ENCODE peak calls at places on chromosome 7, in four cellular contexts. One of them, this sample, is unnamed.

GRCh38 chr7:115099906-115100305 is 178.0 kb downstream of the MDFIC start:
- DNase-seq in CD8-positive, alpha-beta T cell: no peak
- DNase-seq in hepatocyte: peak
- DNase-seq in foreskin fibroblast: peak
- DNase-seq in this sample: no peak

GRCh38 chr7:31811650-31812461 is 124.8 kb downstream of the PPP1R17 start:
- DNase-seq in foreskin fibroblast: peak
- DNase-seq in CD8-positive, alpha-beta T cell: no peak
- DNase-seq in hepatocyte: no peak
- DNase-seq in this sample: no peak

GRCh38 chr7:114047889-114048288 is 129.1 kb upstream of the PPP1R3A start:
- DNase-seq in foreskin fibroblast: peak
- DNase-seq in CD8-positive, alpha-beta T cell: no peak
- DNase-seq in hepatocyte: peak
- DNase-seq in this sample: no peak

GRCh38 chr7:124765401-124766352 is at the start of gene GPR37:
- DNase-seq in hepatocyte: peak
- DNase-seq in foreskin fibroblast: peak
- DNase-seq in CD8-positive, alpha-beta T cell: no peak
- DNase-seq in this sample: peak

GRCh38 chr7:125670926-125671572 is 741.4 kb upstream of the POT1 start:
- DNase-seq in hepatocyte: peak
- DNase-seq in foreskin fibroblast: no peak
- DNase-seq in CD8-positive, alpha-beta T cell: no peak
- DNase-seq in this sample: no peak

GRCh38 chr7:91424372-91424771 is 160.1 kb downstream of the FZD1 start:
- DNase-seq in hepatocyte: no peak
- DNase-seq in CD8-positive, alpha-beta T cell: no peak
- DNase-seq in foreskin fibroblast: no peak
- DNase-seq in this sample: no peak

GRCh38 chr7:74400420-74401136 is 53.1 kb upstream of the GTF2IRD1 start:
- DNase-seq in foreskin fibroblast: no peak
- DNase-seq in hepatocyte: no peak
- DNase-seq in CD8-positive, alpha-beta T cell: no peak
- DNase-seq in this sample: no peak

GRCh38 chr7:128104109-128104742 is 73.0 kb upstream of the LRRC4 start:
- DNase-seq in hepatocyte: no peak
- DNase-seq in foreskin fibroblast: no peak
- DNase-seq in CD8-positive, alpha-beta T cell: no peak
- DNase-seq in this sample: no peak

GRCh38 chr7:7761974-7762769 is 43.8 kb upstream of the RPA3 start:
- DNase-seq in hepatocyte: peak
- DNase-seq in CD8-positive, alpha-beta T cell: no peak
- DNase-seq in foreskin fibroblast: peak
- DNase-seq in this sample: no peak

GRCh38 chr7:71131256-71131752 is 640 bp upstream of the GALNT17 start:
- DNase-seq in CD8-positive, alpha-beta T cell: no peak
- DNase-seq in hepatocyte: peak
- DNase-seq in foreskin fibroblast: no peak
- DNase-seq in this sample: peak

GRCh38 chr7:115135769-115136410 is 214.0 kb downstream of the MDFIC start:
- DNase-seq in CD8-positive, alpha-beta T cell: no peak
- DNase-seq in hepatocyte: no peak
- DNase-seq in foreskin fibroblast: no peak
- DNase-seq in this sample: no peak

GRCh38 chr7:85828654-85829053 is 641.8 kb upstream of the SEMA3D start:
- DNase-seq in foreskin fibroblast: no peak
- DNase-seq in CD8-positive, alpha-beta T cell: no peak
- DNase-seq in hepatocyte: no peak
- DNase-seq in this sample: no peak

GRCh38 chr7:91850455-91850854 is 30.0 kb downstream of the MTERF1 start:
- DNase-seq in hepatocyte: no peak
- DNase-seq in foreskin fibroblast: no peak
- DNase-seq in CD8-positive, alpha-beta T cell: no peak
- DNase-seq in this sample: no peak

GRCh38 chr7:153476166-153476565 is 576.0 kb upstream of the DPP6 start:
- DNase-seq in CD8-positive, alpha-beta T cell: no peak
- DNase-seq in foreskin fibroblast: no peak
- DNase-seq in hepatocyte: no peak
- DNase-seq in this sample: no peak

GRCh38 chr7:104816537-104816936 is 197.5 kb upstream of the KMT2E start:
- DNase-seq in CD8-positive, alpha-beta T cell: no peak
- DNase-seq in hepatocyte: no peak
- DNase-seq in foreskin fibroblast: no peak
- DNase-seq in this sample: no peak

GRCh38 chr7:75776295-75776971 is 4.4 kb upstream of the CCL26 start:
- DNase-seq in hepatocyte: no peak
- DNase-seq in CD8-positive, alpha-beta T cell: peak
- DNase-seq in foreskin fibroblast: peak
- DNase-seq in this sample: no peak

GRCh38 chr7:94109556-94109955 is 105.4 kb upstream of the BET1 start:
- DNase-seq in foreskin fibroblast: no peak
- DNase-seq in CD8-positive, alpha-beta T cell: peak
- DNase-seq in hepatocyte: no peak
- DNase-seq in this sample: no peak

GRCh38 chr7:75937958-75938786 is 23.2 kb downstream of the POR start:
- DNase-seq in CD8-positive, alpha-beta T cell: no peak
- DNase-seq in foreskin fibroblast: peak
- DNase-seq in hepatocyte: peak
- DNase-seq in this sample: no peak

GRCh38 chr7:148142660-148143248 is 447.8 kb upstream of the C7orf33 start:
- DNase-seq in CD8-positive, alpha-beta T cell: no peak
- DNase-seq in foreskin fibroblast: peak
- DNase-seq in hepatocyte: peak
- DNase-seq in this sample: peak
- TF ChIP-seq CTCF in CD8-positive, alpha-beta T cell: no peak
- TF ChIP-seq CTCF in foreskin fibroblast: peak
- TF ChIP-seq CTCF in hepatocyte: peak
- TF ChIP-seq CTCF in this sample: peak

DNA sequence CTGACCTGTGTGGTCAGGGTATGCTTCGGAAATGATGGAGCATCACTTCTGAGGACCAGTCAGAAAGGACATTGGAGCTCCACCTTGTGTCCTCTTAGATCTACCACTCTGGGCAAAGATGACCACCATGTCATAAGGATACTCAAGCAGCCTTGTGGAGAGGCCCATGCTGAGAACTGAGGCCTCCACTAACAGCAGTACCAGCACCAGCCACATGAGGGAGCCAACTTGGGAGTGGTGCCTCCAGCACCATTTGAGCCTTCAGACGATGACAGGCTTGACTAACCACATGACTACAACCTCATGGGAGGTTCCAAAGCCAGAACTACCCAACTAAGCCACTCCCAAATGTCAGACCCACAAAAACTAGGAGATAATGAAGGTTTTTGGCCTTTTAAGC is 116.0 kb downstream of the NPTX2 start:
- DNase-seq in foreskin fibroblast: peak
- DNase-seq in CD8-positive, alpha-beta T cell: no peak
- DNase-seq in hepatocyte: peak
- DNase-seq in this sample: no peak
- TF ChIP-seq CTCF in foreskin fibroblast: peak
- TF ChIP-seq CTCF in CD8-positive, alpha-beta T cell: no peak
- TF ChIP-seq CTCF in hepatocyte: peak
- TF ChIP-seq CTCF in this sample: peak

GRCh38 chr7:100148559-100149328 is at the start of gene LAMTOR4:
- DNase-seq in hepatocyte: peak
- DNase-seq in foreskin fibroblast: peak
- DNase-seq in CD8-positive, alpha-beta T cell: peak
- DNase-seq in this sample: peak
- TF ChIP-seq CTCF in hepatocyte: no peak
- TF ChIP-seq CTCF in foreskin fibroblast: no peak
- TF ChIP-seq CTCF in CD8-positive, alpha-beta T cell: no peak
- TF ChIP-seq CTCF in this sample: peak

GRCh38 chr7:28748934-28749584 is 209.1 kb downstream of the TRIL start:
- DNase-seq in CD8-positive, alpha-beta T cell: peak
- DNase-seq in foreskin fibroblast: peak
- DNase-seq in hepatocyte: peak
- DNase-seq in this sample: no peak
- TF ChIP-seq CTCF in CD8-positive, alpha-beta T cell: no peak
- TF ChIP-seq CTCF in foreskin fibroblast: no peak
- TF ChIP-seq CTCF in hepatocyte: no peak
- TF ChIP-seq CTCF in this sample: no peak

DNA sequence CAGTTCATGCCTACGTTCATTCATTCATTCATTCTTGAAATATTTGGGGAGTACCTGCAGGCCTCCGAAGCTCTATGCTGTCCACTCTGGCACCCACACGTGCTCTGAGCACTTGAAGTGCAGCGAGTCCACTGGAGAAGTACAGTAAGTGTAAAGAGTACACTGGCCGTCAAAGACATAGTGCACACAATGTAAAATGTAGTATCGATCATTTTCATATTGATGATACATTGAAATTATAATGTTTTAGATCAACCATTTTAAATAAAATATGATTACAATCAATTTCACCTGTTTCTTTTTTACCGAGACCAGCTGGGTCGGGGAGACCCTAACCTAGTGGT is 37.0 kb upstream of the PURB start:
- DNase-seq in hepatocyte: no peak
- DNase-seq in foreskin fibroblast: no peak
- DNase-seq in CD8-positive, alpha-beta T cell: no peak
- DNase-seq in this sample: no peak
- TF ChIP-seq CTCF in hepatocyte: no peak
- TF ChIP-seq CTCF in foreskin fibroblast: no peak
- TF ChIP-seq CTCF in CD8-positive, alpha-beta T cell: peak
- TF ChIP-seq CTCF in this sample: no peak

GRCh38 chr7:630539-630938 is 96.0 kb upstream of the DNAAF5 start:
- DNase-seq in foreskin fibroblast: no peak
- DNase-seq in hepatocyte: no peak
- DNase-seq in CD8-positive, alpha-beta T cell: no peak
- DNase-seq in this sample: no peak

GRCh38 chr7:628826-629225 is 97.7 kb upstream of the DNAAF5 start:
- DNase-seq in hepatocyte: no peak
- DNase-seq in foreskin fibroblast: no peak
- DNase-seq in CD8-positive, alpha-beta T cell: no peak
- DNase-seq in this sample: no peak

GRCh38 chr7:630111-630511 is 96.4 kb upstream of the DNAAF5 start:
- DNase-seq in foreskin fibroblast: no peak
- DNase-seq in CD8-positive, alpha-beta T cell: no peak
- DNase-seq in hepatocyte: no peak
- DNase-seq in this sample: no peak

GRCh38 chr7:627661-628027 is 98.9 kb upstream of the DNAAF5 start:
- DNase-seq in hepatocyte: no peak
- DNase-seq in foreskin fibroblast: no peak
- DNase-seq in CD8-positive, alpha-beta T cell: no peak
- DNase-seq in this sample: no peak

DNA sequence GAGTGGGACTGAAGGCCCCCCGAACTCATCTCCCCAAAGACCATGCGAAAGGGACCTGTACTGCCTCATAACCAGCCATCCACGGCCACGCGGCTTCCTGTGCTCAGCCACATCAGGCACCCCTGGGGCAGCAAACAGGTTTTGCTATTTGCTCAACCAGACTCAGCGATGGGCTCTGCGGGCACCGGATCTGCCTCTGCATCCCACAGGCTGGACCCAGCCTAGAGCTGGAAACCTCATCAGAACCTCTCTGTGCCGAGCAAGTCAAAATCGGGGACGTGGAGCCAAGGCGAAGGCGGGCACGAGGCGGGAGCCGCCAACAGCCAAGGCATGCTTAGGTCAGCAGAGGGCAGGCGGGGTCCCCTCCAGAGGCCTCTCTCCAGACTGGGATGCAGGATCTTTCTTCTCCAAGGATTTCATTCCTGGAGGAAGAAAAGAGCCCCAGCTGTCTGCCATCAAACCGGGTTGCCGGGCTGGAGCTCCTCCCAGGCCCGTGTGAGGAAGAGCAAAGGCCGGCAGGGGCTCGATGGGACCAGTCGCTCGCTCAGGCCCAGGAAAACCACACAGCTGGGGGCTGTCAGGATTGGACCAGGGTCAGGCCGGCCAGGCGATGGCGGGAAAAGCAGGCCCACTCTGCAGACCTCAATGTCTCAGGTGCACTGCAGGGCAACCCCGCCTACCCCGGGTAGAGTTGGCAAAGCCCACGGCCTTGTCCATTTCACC is 98.3 kb upstream of the DNAAF5 start:
- DNase-seq in hepatocyte: no peak
- DNase-seq in foreskin fibroblast: no peak
- DNase-seq in CD8-positive, alpha-beta T cell: no peak
- DNase-seq in this sample: no peak
- TF ChIP-seq CTCF in hepatocyte: no peak
- TF ChIP-seq CTCF in foreskin fibroblast: no peak
- TF ChIP-seq CTCF in CD8-positive, alpha-beta T cell: no peak
- TF ChIP-seq CTCF in this sample: no peak

GRCh38 chr7:21949522-21949921 is 3.8 kb upstream of the CDCA7L start:
- DNase-seq in hepatocyte: no peak
- DNase-seq in CD8-positive, alpha-beta T cell: no peak
- DNase-seq in foreskin fibroblast: no peak
- DNase-seq in this sample: no peak
- TF ChIP-seq CTCF in hepatocyte: no peak
- TF ChIP-seq CTCF in CD8-positive, alpha-beta T cell: no peak
- TF ChIP-seq CTCF in foreskin fibroblast: no peak
- TF ChIP-seq CTCF in this sample: no peak

DNA sequence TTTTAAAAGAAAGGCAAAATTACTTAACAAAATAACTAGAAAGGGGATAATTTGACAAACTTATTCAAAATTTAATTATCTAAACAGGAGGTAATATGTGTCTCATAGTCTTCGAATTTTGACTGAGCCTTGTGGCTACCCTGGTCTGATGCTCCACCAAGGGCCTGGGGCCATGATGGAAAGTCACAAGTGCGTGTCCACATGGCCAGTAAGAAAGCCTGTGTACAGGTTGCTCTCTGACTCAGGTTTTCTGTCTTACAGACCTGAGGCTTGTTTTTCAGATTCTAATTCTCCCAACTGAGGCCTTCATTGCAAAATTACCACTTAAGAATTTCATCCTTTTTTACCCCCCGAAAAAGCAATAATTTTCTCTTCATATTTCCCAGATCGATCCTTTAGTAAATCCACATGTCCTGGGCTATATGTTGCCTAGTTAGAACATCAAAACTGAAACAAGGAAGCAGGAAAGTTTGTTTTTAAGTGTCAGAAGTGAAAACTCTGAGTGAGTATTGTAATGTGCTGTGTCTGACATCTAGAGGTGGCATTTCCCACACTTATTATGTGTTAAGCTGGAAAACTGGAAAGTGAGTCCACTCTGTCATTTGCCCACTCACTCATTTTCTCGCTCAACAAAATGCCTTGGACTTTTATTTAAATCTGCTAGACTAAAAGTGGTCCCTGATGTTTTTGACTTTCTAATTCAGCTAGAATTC is 10.0 kb downstream of the CYP3A43 start:
- DNase-seq in CD8-positive, alpha-beta T cell: no peak
- DNase-seq in hepatocyte: peak
- DNase-seq in foreskin fibroblast: no peak
- DNase-seq in this sample: no peak
- TF ChIP-seq CTCF in CD8-positive, alpha-beta T cell: no peak
- TF ChIP-seq CTCF in hepatocyte: peak
- TF ChIP-seq CTCF in foreskin fibroblast: no peak
- TF ChIP-seq CTCF in this sample: no peak

DNA sequence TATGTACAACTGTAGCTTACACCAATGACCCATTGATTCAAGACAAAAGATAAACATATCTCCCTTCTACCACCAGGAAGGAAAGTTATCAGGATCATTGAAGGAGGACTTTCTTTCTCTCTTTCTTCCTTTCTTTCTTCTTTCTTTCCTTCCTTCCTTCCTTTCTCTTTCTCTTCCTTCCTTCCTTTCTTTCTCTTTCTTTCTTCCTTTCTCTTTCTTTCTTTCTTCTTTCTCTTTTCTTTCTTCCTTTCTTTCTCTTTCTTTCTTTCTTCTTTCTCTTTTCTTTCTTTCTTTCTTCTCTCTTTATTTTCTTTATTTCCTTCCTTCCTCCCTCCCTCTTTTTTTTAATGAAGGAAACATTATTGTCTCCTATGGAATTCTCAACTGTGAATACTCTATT is 10.6 kb upstream of the OR2A2 start:
- DNase-seq in hepatocyte: no peak
- DNase-seq in foreskin fibroblast: no peak
- DNase-seq in CD8-positive, alpha-beta T cell: no peak
- DNase-seq in this sample: no peak
- TF ChIP-seq CTCF in hepatocyte: no peak
- TF ChIP-seq CTCF in foreskin fibroblast: no peak
- TF ChIP-seq CTCF in CD8-positive, alpha-beta T cell: peak
- TF ChIP-seq CTCF in this sample: no peak

This sample was measured in progenitor cell of endocrine pancreas.